ENCODE peak calls at places on chromosomes 5 and 9, in four cellular contexts. X is pons, P is NCI-H524, H is AG20443. L is an unnamed sample.
A peak's percentile ranks its signal among the peaks of the same experiment; 100 is the strongest.

GRCh38 chr5:150598821-150599273 is 41.6 kb upstream of the SYNPO start:
- DNase-seq in P (no peak), X (no peak), H (no peak), L (no peak)

GRCh38 chr9:108854641-108855528 is 901 bp downstream of the ACTL7B start:
- DNase-seq in X (no peak), P (no peak), H (no peak), L (no peak)

GRCh38 chr5:154221371-154221896 is 30.9 kb downstream of the GALNT10 start:
- DNase-seq in H (peak; percentile 57), P (no peak), X (peak; percentile 55), L (no peak)

GRCh38 chr9:28951945-28952344 is 1378.7 kb upstream of the C9orf72 start:
- DNase-seq in X (no peak), H (no peak), P (no peak), L (peak; percentile 20)

GRCh38 chr5:81147970-81148571 is 85.1 kb upstream of the CKMT2 start:
- DNase-seq in H (no peak), P (peak; percentile 64), X (no peak), L (no peak)

GRCh38 chr5:98454904-98455303 is 318.6 kb upstream of the RGMB start:
- DNase-seq in P (no peak), H (peak; percentile 70), X (peak; percentile 39), L (no peak)

GRCh38 chr5:143497749-143498148 is 94.3 kb upstream of the NR3C1 start:
- DNase-seq in H (no peak), X (no peak), P (no peak), L (no peak)

GRCh38 chr9:128340691-128341434 is 536 bp downstream of the SLC27A4 start:
- DNase-seq in H (no peak), X (no peak), P (no peak), L (no peak)

GRCh38 chr5:150302301-150303069 is at the start of gene ARSI:
- DNase-seq in X (no peak), H (peak; percentile 86), P (peak; percentile 70), L (no peak)

GRCh38 chr9:35306281-35306680 is 144.5 kb downstream of the UNC13B start:
- DNase-seq in H (peak; percentile 58), X (no peak), P (no peak), L (no peak)

GRCh38 chr5:154375331-154376008 is 70.3 kb upstream of the SAP30L start:
- DNase-seq in X (no peak), P (no peak), H (peak; percentile 62), L (no peak)

GRCh38 chr5:958701-959571 is 49.7 kb upstream of the NKD2 start:
- DNase-seq in X (no peak), H (peak; percentile 45), P (peak; percentile 31), L (peak; percentile 17)

GRCh38 chr5:141001854-141002666 is 35.8 kb downstream of the PCDHAC2 start:
- DNase-seq in P (peak; percentile 50), H (peak; percentile 15), X (no peak), L (peak; percentile 87)

GRCh38 chr5:181181650-181182565 is 23.1 kb downstream of the TRIM7 start:
- DNase-seq in X (peak; percentile 60), H (peak; percentile 69), P (no peak), L (peak; percentile 74)